ENCODE peak calls at places on chromosome 5, in nine cellular contexts. G, B, F, D, M, O, N, Q and T are unnamed samples.

GRCh38 chr5:43042626-43043399 is 2.7 kb upstream of the ANXA2R start:
- DNase-seq in G (peak; percentile 93), B (peak; percentile 72), F (peak; percentile 76), D (peak; percentile 75), M (peak; percentile 82), O (peak; percentile 51), N (peak; percentile 69), Q (peak; percentile 66), T (no peak)

GRCh38 chr5:84634256-84634655 is 249.6 kb upstream of the EDIL3 start:
- DNase-seq in G (peak; percentile 58), B (no peak), F (no peak), D (peak; percentile 10), M (no peak), O (no peak), N (no peak), Q (no peak), T (no peak)

GRCh38 chr5:93343570-93343969 is 237.4 kb downstream of the NR2F1-AS1 start:
- DNase-seq in G (no peak), B (no peak), F (no peak), D (no peak), M (no peak), O (no peak), N (no peak), Q (no peak), T (no peak)

GRCh38 chr5:142357469-142358090 is 32.8 kb upstream of the SPRY4 start:
- DNase-seq in G (no peak), B (no peak), F (peak; percentile 22), D (no peak), M (no peak), O (no peak), N (no peak), Q (no peak), T (no peak)

GRCh38 chr5:30337084-30337573 is 856.4 kb upstream of the CDH6 start:
- DNase-seq in G (no peak), B (no peak), F (no peak), D (no peak), M (no peak), O (no peak), N (no peak), Q (no peak), T (no peak)

GRCh38 chr5:66356011-66356565 is 212.0 kb downstream of the SREK1 start:
- DNase-seq in G (no peak), B (no peak), F (peak; percentile 33), D (peak; percentile 21), M (no peak), O (no peak), N (no peak), Q (no peak), T (no peak)

GRCh38 chr5:141507387-141508091 is 18.7 kb downstream of the PCDHGC5 start:
- DNase-seq in G (no peak), B (no peak), F (peak; percentile 92), D (peak; percentile 85), M (peak; percentile 64), O (peak; percentile 67), N (no peak), Q (no peak), T (no peak)

GRCh38 chr5:37717613-37718431 is 122.0 kb downstream of the GDNF start:
- DNase-seq in G (no peak), B (peak; percentile 57), F (peak; percentile 81), D (peak; percentile 90), M (no peak), O (peak; percentile 55), N (no peak), Q (no peak), T (peak; percentile 72)

GRCh38 chr5:39209924-39210323 is 9.4 kb downstream of the FYB1 start:
- DNase-seq in G (peak; percentile 91), B (no peak), F (no peak), D (no peak), M (no peak), O (no peak), N (no peak), Q (no peak), T (no peak)

GRCh38 chr5:136062563-136063274 is 33.9 kb downstream of the TGFBI start:
- DNase-seq in G (no peak), B (no peak), F (peak; percentile 66), D (no peak), M (no peak), O (no peak), N (no peak), Q (no peak), T (peak; percentile 16)

GRCh38 chr5:11234501-11234911 is 473.5 kb upstream of the DAP start:
- DNase-seq in G (peak; percentile 84), B (no peak), F (no peak), D (no peak), M (no peak), O (no peak), N (peak; percentile 24), Q (no peak), T (no peak)

GRCh38 chr5:58314356-58315045 is 145.4 kb downstream of the PLK2 start:
- DNase-seq in G (no peak), B (no peak), F (peak; percentile 55), D (peak; percentile 90), M (no peak), O (no peak), N (no peak), Q (no peak), T (no peak)

DNA sequence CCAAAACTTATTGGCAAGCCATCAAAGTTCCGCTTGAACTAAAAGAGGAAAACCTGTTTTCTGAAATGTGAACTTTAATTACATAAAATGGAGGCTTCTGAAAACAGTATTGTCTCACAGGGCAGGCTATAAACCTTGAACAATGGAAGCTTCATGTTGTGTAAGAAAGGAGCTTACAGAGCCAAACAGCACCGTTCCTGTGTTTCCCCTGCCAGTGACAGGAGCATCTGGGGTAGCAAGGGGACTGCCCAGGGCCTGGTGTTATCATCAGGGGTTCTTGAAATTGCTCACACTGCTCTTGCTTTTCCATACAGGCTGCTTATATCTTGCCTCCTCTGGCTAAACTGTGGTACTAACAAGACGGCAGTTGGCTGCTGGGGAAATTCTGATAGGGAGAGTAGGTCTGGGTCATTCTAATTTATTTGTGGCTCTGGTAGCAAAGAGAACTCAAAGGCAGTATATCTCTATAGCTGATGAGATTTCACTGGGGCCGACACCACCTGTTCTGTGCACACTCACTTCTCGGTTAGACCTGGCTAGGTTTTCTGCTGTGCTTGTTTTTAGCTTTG is 40.4 kb downstream of the BASP1 start:
- DNase-seq in G (no peak), B (no peak), F (peak; percentile 23), D (no peak), M (no peak), O (no peak), N (no peak), Q (no peak), T (no peak)
- TF ChIP-seq CTCF in G (no peak), B (no peak), F (no peak), D (no peak), M (no peak), O (no peak), N (no peak), Q (no peak), T (no peak)

GRCh38 chr5:57258943-57259342 is 85.1 kb downstream of the GPBP1 start:
- DNase-seq in G (no peak), B (no peak), F (no peak), D (no peak), M (no peak), O (no peak), N (no peak), Q (no peak), T (no peak)

GRCh38 chr5:57258052-57258451 is 84.2 kb downstream of the GPBP1 start:
- DNase-seq in G (no peak), B (no peak), F (no peak), D (no peak), M (no peak), O (no peak), N (no peak), Q (no peak), T (no peak)

GRCh38 chr5:57262533-57262932 is 88.7 kb downstream of the GPBP1 start:
- DNase-seq in G (no peak), B (no peak), F (no peak), D (no peak), M (no peak), O (no peak), N (no peak), Q (no peak), T (no peak)

DNA sequence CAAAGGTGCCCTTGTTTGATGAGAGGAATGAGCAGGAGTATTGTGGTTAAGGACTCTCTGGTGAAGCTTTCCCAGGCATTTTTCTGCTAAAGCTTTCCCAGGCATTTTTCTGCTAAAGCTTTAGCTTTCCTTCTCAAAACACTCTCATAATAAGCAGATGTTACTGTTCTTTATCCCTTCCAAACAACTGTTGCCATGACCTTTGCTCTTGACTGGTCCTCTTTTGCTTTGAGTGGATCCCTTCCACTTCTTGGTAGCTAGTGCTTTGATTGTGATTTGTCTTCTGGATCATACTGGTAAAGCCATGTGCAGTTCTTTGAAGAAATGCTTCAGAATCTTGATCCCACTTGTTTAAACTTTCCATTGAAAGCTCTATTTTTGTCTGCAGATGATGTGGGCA is 85.8 kb downstream of the GPBP1 start:
- DNase-seq in G (no peak), B (no peak), F (no peak), D (no peak), M (no peak), O (no peak), N (no peak), Q (no peak), T (no peak)
- TF ChIP-seq CTCF in G (no peak), B (no peak), F (no peak), D (no peak), M (no peak), O (no peak), N (no peak), Q (no peak), T (no peak)

DNA sequence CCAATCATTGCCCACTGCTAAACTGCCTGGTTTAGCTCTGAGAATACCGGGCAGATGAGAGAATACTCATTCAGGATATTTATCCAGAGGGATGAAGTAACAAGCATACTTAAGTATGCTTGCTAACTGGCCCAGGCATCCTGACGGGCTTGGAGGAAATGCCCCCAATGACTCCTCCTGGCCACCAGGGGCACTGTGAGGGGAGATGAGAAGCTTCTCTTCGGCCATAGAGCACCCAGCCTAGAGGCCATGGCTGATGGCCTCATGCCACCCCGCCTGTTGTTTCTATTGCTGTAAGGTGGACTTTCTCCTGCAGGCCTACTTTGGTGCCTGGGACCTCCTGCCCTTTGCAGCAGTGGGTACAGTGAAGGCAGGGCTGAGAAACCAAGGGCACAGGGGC is 134.5 kb upstream of the FSTL4 start:
- DNase-seq in G (no peak), B (no peak), F (no peak), D (no peak), M (no peak), O (no peak), N (no peak), Q (no peak), T (no peak)
- TF ChIP-seq CTCF in G (no peak), B (no peak), F (no peak), D (peak; percentile 21), M (no peak), O (peak; percentile 18), N (no peak), Q (no peak), T (peak; percentile 60)

DNA sequence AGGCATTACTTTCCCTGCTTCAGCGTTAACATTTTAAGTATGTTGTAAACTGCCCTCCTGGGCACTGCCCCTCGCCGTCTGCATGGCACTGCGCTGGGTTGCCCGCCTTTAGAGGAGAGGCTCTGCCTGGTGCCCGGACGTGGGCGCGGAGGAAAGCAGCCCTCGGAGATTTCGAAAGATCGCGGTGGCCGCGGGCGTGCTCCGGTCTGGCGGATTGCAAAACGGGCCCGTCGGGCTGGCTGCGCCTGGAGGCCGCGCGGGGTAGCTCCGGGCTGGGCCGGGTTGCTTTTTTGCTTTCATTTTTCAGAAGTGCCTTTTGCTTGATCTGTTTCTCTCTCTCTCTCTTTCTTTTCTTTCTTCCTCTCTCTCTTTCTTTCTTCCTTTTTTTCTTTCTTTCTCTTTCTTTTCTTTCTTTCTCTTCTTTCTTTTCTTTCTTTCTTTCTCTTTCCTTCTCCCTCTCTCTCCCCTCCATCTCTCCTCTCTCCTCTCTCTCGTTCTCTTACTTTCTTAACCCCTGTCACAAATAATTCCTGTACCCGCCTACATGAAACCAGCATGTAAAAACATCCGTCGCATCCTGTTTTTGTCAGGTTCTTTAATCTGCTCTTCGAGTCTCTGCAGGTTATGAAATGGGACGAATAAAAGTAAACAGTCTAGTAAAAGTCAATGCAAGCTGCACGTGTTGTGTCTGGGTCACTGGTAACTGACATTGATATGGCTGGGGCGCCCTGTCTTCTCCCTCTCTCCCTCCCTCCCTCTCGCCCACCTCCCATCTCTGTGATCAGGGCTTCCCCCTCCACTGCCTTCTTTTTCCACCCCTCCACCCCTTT is 1.7 kb downstream of the FST start:
- DNase-seq in G (peak; percentile 89), B (peak; percentile 87), F (peak; percentile 79), D (peak; percentile 53), M (peak; percentile 85), O (peak; percentile 68), N (peak; percentile 74), Q (peak; percentile 40), T (no peak)
- TF ChIP-seq CTCF in G (peak; percentile 33), B (no peak), F (peak; percentile 57), D (no peak), M (peak; percentile 43), O (no peak), N (no peak), Q (peak; percentile 24), T (peak; percentile 66)